ENCODE peak calls at places on chromosomes 11 and 22, in four cellular contexts. F is SJCRH30, B is fibroblast of lung, S is tibial nerve. W is an unnamed sample. For H3K4me1, the result is how much of the 10 kb centered on the place peaks cover.

GRCh38 chr11:34639545-34639944 is 18.7 kb downstream of the EHF start:
- DNase-seq in F (no peak), S (no peak), B (no peak), W (no peak)

GRCh38 chr11:73287400-73288101 is 15.4 kb downstream of the P2RY6 start:
- DNase-seq in F (no peak), S (no peak), B (no peak), W (no peak)

GRCh38 chr11:66316849-66317251 is at the start of gene CD248:
- DNase-seq in S (peak), F (peak), B (peak), W (peak)

GRCh38 chr11:130201026-130201425 is 41.4 kb downstream of the ST14 start:
- DNase-seq in B (no peak), F (no peak), S (no peak), W (no peak)

GRCh38 chr22:50105529-50106100 is 15.8 kb downstream of the MOV10L1 start:
- DNase-seq in S (no peak), B (no peak), F (no peak), W (no peak)

GRCh38 chr11:44936951-44937543 is 13.6 kb downstream of the TP53I11 start:
- DNase-seq in S (no peak), F (no peak), B (no peak), W (no peak)

GRCh38 chr11:46120361-46120710 is 918 bp downstream of the PHF21A start:
- DNase-seq in S (no peak), F (no peak), B (peak), W (no peak)

GRCh38 chr11:17554487-17554886 is 7.4 kb downstream of the OTOG start:
- DNase-seq in B (no peak), F (no peak), S (no peak), W (no peak)

GRCh38 chr22:24435861-24436351 is 8.5 kb downstream of the ADORA2A start:
- DNase-seq in B (no peak), S (peak), F (peak), W (no peak)

GRCh38 chr11:110971110-110971509 is 258.9 kb upstream of the ARHGAP20 start:
- DNase-seq in F (no peak), S (no peak), B (peak), W (no peak)

GRCh38 chr11:122727101-122727929 is 71.8 kb downstream of the UBASH3B start:
- DNase-seq in S (no peak), B (no peak), F (no peak), W (no peak)

GRCh38 chr11:113384551-113384950 is 3.0 kb upstream of the ANKK1 start:
- DNase-seq in S (no peak), F (peak), B (peak), W (no peak)

GRCh38 chr11:20162824-20163777 is 2.8 kb upstream of the DBX1 start:
- DNase-seq in S (no peak), F (peak), B (peak), W (no peak)

GRCh38 chr11:125170406-125171031 is 6.0 kb downstream of the PKNOX2 start:
- DNase-seq in B (peak), F (peak), S (peak), W (no peak)

GRCh38 chr11:17927041-17927440 is 85.8 kb downstream of the SERGEF start:
- DNase-seq in S (no peak), F (no peak), B (no peak), W (no peak)

GRCh38 chr11:83617671-83618070 is 331.5 kb upstream of the CCDC90B start:
- DNase-seq in B (no peak), F (no peak), S (no peak), W (no peak)

GRCh38 chr22:30205281-30206115 is 41.1 kb downstream of the LIF start:
- DNase-seq in B (peak), F (peak), S (peak), W (no peak)

GRCh38 chr11:42631223-42631843 is 680.5 kb upstream of the API5 start:
- DNase-seq in B (peak), F (no peak), S (no peak), W (no peak)

GRCh38 chr22:23574877-23575276 is 5.2 kb downstream of the IGLL1 start:
- DNase-seq in B (no peak), S (no peak), F (no peak), W (no peak)

GRCh38 chr11:114290503-114291239 is 5.5 kb upstream of the NNMT start:
- DNase-seq in B (peak), F (no peak), S (no peak), W (no peak)

GRCh38 chr11:15198284-15198683 is 83.6 kb downstream of the INSC start:
- DNase-seq in F (no peak), B (no peak), S (no peak), W (no peak)

GRCh38 chr11:20669833-20670684 is 673 bp downstream of the NELL1 start:
- DNase-seq in S (no peak), B (no peak), F (peak), W (no peak)

GRCh38 chr22:44667829-44668189 is 34.2 kb upstream of the PRR5 start:
- DNase-seq in S (no peak), B (no peak), F (no peak), W (peak)

GRCh38 chr11:7575841-7576451 is 62.1 kb downstream of the PPFIBP2 start:
- DNase-seq in F (peak), B (no peak), S (no peak), W (no peak)

GRCh38 chr11:36296925-36297604 is 977 bp downstream of the PRR5L start:
- DNase-seq in S (no peak), F (no peak), B (peak), W (no peak)

GRCh38 chr11:17014774-17015638 is 792 bp upstream of the PLEKHA7 start:
- DNase-seq in B (peak), S (no peak), F (no peak), W (peak)

GRCh38 chr11:67372993-67373915 is at the start of gene CLCF1:
- DNase-seq in S (peak), F (peak), B (peak), W (peak)

GRCh38 chr11:67371199-67371548 is 2.2 kb downstream of the CLCF1 start:
- DNase-seq in S (no peak), F (no peak), B (no peak), W (no peak)

GRCh38 chr11:67371549-67372231 is 1.7 kb downstream of the CLCF1 start:
- DNase-seq in S (no peak), F (peak), B (peak), W (no peak)

GRCh38 chr11:67373916-67374570 is 645 bp upstream of the CLCF1 start:
- DNase-seq in F (peak), S (no peak), B (peak), W (peak)

GRCh38 chr11:67372232-67372992 is 986 bp downstream of the CLCF1 start:
- DNase-seq in B (no peak), S (no peak), F (peak), W (no peak)
- H3K4me1 ChIP-seq in B (under half), S (half or more), F (under half), W (half or more)

GRCh38 chr11:69819541-69820070 is 390 bp upstream of the FGF3 start:
- DNase-seq in F (no peak), S (no peak), B (no peak), W (no peak)

GRCh38 chr11:69820441-69820840 is 1.2 kb upstream of the FGF3 start:
- DNase-seq in S (no peak), B (no peak), F (no peak), W (no peak)

GRCh38 chr11:69817265-69818236 is 1.7 kb downstream of the FGF3 start:
- DNase-seq in B (no peak), F (no peak), S (no peak), W (no peak)

GRCh38 chr11:69818243-69819108 is 740 bp downstream of the FGF3 start:
- DNase-seq in F (no peak), S (no peak), B (no peak), W (no peak)

GRCh38 chr11:69819109-69819490 is at the start of gene FGF3:
- DNase-seq in B (no peak), S (no peak), F (no peak), W (no peak)
- H3K4me3 ChIP-seq in B (no peak), S (no peak), F (no peak), W (no peak)

DNA sequence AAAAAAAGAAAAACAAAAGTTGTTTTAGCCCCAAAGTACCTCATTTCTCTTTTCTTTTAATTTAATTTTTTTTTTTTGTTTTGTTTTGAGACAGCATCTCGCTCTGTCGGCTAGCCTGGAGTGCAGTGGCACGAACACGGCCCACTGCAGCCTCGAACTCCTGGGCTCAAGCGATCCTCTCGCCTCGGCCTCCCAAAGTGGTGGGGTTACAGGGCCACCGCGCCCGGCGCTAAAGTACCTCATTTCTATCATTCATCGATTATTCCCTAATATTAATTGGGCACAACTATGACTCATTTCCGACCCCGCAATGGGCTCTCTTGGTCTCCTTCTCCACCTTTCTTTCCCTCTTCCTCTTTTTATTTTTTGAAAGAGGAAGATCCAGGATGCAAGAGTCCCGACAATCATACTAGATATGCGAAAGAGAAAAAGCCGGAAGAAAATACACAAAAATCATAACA is 521 bp upstream of the AIP start:
- DNase-seq in S (no peak), F (no peak), B (no peak), W (no peak)
- H3K27ac ChIP-seq in S (peak), F (no peak), B (peak), W (peak)

GRCh38 chr11:3011891-3012885 is 20.1 kb upstream of the NAP1L4 start:
- DNase-seq in S (no peak), F (no peak), B (no peak), W (no peak)
- H3K4me1 ChIP-seq in S (under half), F (under half), B (under half), W (under half)

DNA sequence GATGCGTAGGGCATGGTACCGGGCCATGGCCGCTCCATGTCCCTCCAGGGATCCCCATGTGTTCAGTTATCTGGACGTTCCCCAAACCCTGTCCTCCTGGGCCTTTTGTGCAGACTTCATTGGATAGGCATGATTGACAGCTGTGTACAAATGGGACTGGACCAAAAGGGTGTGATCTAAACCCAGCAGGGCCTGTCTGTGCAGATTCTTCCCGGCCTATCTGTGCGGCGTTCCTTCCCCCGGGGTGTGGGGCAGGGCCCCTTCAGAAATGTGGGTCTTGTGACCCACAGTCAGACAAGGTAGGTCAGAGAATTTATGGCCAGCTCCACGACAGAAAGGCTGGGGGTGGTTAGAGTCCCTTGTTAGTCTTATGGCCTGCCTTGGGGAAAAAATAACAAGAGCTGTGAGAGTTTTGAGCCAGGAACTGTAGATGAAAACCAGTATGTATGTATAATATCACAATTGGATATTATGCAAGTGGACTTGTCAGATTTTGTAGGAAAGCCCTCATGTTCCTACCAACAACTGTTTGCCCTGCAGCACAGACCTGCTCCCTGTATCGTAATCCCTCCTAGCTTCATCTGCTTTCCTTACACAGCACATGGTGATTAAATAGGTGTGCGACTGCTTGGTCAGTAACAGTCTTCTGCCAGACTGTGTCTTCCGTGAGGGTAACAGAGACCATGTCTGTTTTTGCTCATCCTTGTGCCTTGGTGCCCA is 31.7 kb downstream of the AP2A2 start:
- DNase-seq in S (no peak), F (no peak), B (no peak), W (no peak)
- H3K4me3 ChIP-seq in S (no peak), F (no peak), B (no peak), W (no peak)

DNA sequence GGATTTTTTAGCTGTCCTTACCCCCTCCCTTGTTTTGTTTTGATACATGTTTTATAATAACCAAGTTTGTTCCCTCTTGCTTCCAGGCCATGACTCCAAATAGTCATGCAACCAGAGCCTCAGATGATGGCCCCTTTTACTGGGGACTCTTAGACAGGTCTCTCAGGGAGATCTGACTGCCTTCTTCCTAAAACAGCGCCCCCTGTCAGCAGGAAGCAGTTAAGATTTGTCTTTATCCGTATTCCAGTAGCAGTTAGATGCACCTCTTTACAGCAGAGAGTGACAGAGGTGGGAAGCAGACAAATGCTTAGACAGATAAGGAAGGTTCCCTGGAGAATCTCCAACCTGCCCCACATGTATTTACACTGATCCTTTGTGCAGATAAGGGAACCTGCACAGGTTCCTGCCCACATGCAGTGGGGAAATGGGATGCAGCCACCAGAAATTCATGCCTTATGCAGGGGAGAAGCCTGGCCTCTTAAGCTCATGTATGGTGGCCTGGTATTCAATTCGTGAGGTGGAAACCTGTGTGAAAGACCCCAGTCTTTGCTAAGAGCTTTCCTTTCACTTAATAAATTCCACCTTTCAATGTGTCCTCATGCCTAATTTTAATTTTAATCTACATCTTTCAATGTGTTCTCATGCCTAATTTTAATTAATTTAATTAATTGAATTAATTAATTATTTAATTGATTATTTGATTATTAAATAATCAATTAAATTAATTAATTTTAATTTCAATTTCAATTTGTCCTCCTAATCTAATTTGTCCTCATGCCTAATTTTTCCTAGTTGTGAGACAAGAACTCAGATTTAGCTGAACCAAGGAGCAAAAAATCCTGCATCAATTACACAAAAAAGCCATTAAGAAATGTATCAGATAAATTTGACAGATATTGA is 11.5 kb upstream of the GLYAT start:
- DNase-seq in S (no peak), F (peak), B (no peak), W (no peak)
- H3K27ac ChIP-seq in S (no peak), F (no peak), B (no peak), W (no peak)

GRCh38 chr22:39724390-39724789 is 153.8 kb downstream of the CACNA1I start:
- DNase-seq in B (no peak), S (no peak), F (peak), W (no peak)

GRCh38 chr22:39723899-39724351 is 153.4 kb downstream of the CACNA1I start:
- DNase-seq in B (peak), F (peak), S (no peak), W (no peak)

GRCh38 chr22:39724857-39725256 is 154.3 kb downstream of the CACNA1I start:
- DNase-seq in B (no peak), S (no peak), F (no peak), W (no peak)

GRCh38 chr22:39721456-39722325 is 151.1 kb downstream of the CACNA1I start:
- DNase-seq in S (no peak), B (no peak), F (no peak), W (no peak)

GRCh38 chr22:39723463-39723862 is 152.9 kb downstream of the CACNA1I start:
- DNase-seq in B (no peak), S (no peak), F (no peak), W (no peak)
- H3K4me1 ChIP-seq in B (under half), S (under half), F (under half), W (under half)

GRCh38 chr22:40179535-40179934 is 1.8 kb downstream of the TNRC6B start:
- DNase-seq in S (no peak), F (peak), B (no peak), W (no peak)
- H3K4me3 ChIP-seq in S (peak), F (peak), B (peak), W (peak)

GRCh38 chr11:47258317-47258902 is 614 bp downstream of the NR1H3 start:
- DNase-seq in B (no peak), F (no peak), S (no peak), W (no peak)
- H3K27ac ChIP-seq in B (peak), F (no peak), S (peak), W (peak)

W was measured in CD8-positive, alpha-beta memory T cell.